ENCODE peak calls at places on chromosome 6, in eight cellular contexts. S, A, H, M, F, D, L and Q are unnamed samples.

GRCh38 chr6:125019873-125020272 is 57.6 kb downstream of the RNF217 start:
- DNase-seq in S (no peak), A (no peak), H (no peak), M (no peak), F (no peak), D (no peak), L (no peak), Q (no peak)

GRCh38 chr6:129309154-129309553 is 400.8 kb downstream of the ARHGAP18 start:
- DNase-seq in S (no peak), A (no peak), H (no peak), M (no peak), F (no peak), D (no peak), L (no peak), Q (no peak)

GRCh38 chr6:79072640-79073181 is 5.3 kb downstream of the PHIP start:
- DNase-seq in S (no peak), A (no peak), H (no peak), M (no peak), F (no peak), D (no peak), L (no peak), Q (no peak)

GRCh38 chr6:4459032-4459431 is 317.2 kb upstream of the CDYL start:
- DNase-seq in S (peak), A (no peak), H (no peak), M (no peak), F (peak), D (no peak), L (no peak), Q (no peak)

GRCh38 chr6:149834513-149835481 is 29.4 kb downstream of the LRP11 start:
- DNase-seq in S (peak), A (no peak), H (peak), M (peak), F (no peak), D (peak), L (peak), Q (no peak)

GRCh38 chr6:151325075-151326050 is 66.0 kb downstream of the ZBTB2 start:
- DNase-seq in S (peak), A (peak), H (no peak), M (no peak), F (peak), D (peak), L (peak), Q (peak)

GRCh38 chr6:11271228-11271627 is 38.8 kb upstream of the NEDD9 start:
- DNase-seq in S (no peak), A (no peak), H (no peak), M (no peak), F (no peak), D (no peak), L (no peak), Q (no peak)

GRCh38 chr6:161128680-161129196 is 137.2 kb downstream of the MAP3K4 start:
- DNase-seq in S (no peak), A (no peak), H (peak), M (no peak), F (peak), D (no peak), L (no peak), Q (no peak)

GRCh38 chr6:81894788-81895221 is 142.3 kb upstream of the TENT5A start:
- DNase-seq in S (no peak), A (no peak), H (no peak), M (no peak), F (peak), D (no peak), L (peak), Q (no peak)

GRCh38 chr6:149012040-149012545 is 265.3 kb downstream of the UST start:
- DNase-seq in S (peak), A (no peak), H (no peak), M (no peak), F (peak), D (peak), L (no peak), Q (no peak)

GRCh38 chr6:107321793-107322192 is 137.6 kb downstream of the PDSS2 start:
- DNase-seq in S (no peak), A (no peak), H (no peak), M (no peak), F (no peak), D (no peak), L (no peak), Q (no peak)

GRCh38 chr6:126127662-126128061 is 141.3 kb downstream of the TRMT11 start:
- DNase-seq in S (no peak), A (no peak), H (no peak), M (no peak), F (no peak), D (peak), L (no peak), Q (no peak)

GRCh38 chr6:130513770-130514169 is 148.0 kb downstream of the TMEM200A start:
- DNase-seq in S (no peak), A (no peak), H (peak), M (peak), F (peak), D (no peak), L (no peak), Q (no peak)